ENCODE peak calls at places on chromosomes 4 and X, in five cellular contexts. One of them, this sample, is unnamed.

GRCh38 chr4:48654015-48654664 is 125.9 kb downstream of the FRYL start:
- DNase-seq in adipocyte: no peak
- DNase-seq in PC-3: no peak
- DNase-seq in ovary: no peak
- DNase-seq in transverse colon: no peak
- DNase-seq in this sample: no peak

GRCh38 chr4:92091335-92091734 is 212.4 kb upstream of the GRID2 start:
- DNase-seq in transverse colon: no peak
- DNase-seq in adipocyte: no peak
- DNase-seq in ovary: no peak
- DNase-seq in PC-3: peak; percentile 6
- DNase-seq in this sample: no peak

GRCh38 chrX:65859299-65859698 is 180.6 kb downstream of the VSIG4 start:
- DNase-seq in transverse colon: no peak
- DNase-seq in ovary: no peak
- DNase-seq in adipocyte: no peak
- DNase-seq in PC-3: no peak
- DNase-seq in this sample: no peak

GRCh38 chr4:145781306-145781705 is 101.4 kb downstream of the C4orf51 start:
- DNase-seq in transverse colon: no peak
- DNase-seq in PC-3: peak; percentile 27
- DNase-seq in ovary: no peak
- DNase-seq in adipocyte: no peak
- DNase-seq in this sample: no peak

GRCh38 chr4:143773998-143774898 is 73.8 kb upstream of the FREM3 start:
- DNase-seq in ovary: no peak
- DNase-seq in adipocyte: peak; percentile 78
- DNase-seq in PC-3: peak; percentile 78
- DNase-seq in transverse colon: peak; percentile 38
- DNase-seq in this sample: no peak

GRCh38 chrX:40099046-40099968 is 1.5 kb upstream of the BCOR start:
- DNase-seq in ovary: no peak
- DNase-seq in adipocyte: peak; percentile 57
- DNase-seq in transverse colon: peak; percentile 66
- DNase-seq in PC-3: no peak
- DNase-seq in this sample: no peak

GRCh38 chr4:15907430-15907829 is 31.1 kb downstream of the FGFBP1 start:
- DNase-seq in adipocyte: peak; percentile 35
- DNase-seq in PC-3: no peak
- DNase-seq in transverse colon: no peak
- DNase-seq in ovary: no peak
- DNase-seq in this sample: no peak

GRCh38 chrX:18377802-18378201 is 23.3 kb upstream of the SCML2 start:
- DNase-seq in transverse colon: peak; percentile 18
- DNase-seq in PC-3: peak; percentile 54
- DNase-seq in ovary: no peak
- DNase-seq in adipocyte: peak; percentile 40
- DNase-seq in this sample: no peak

GRCh38 chrX:140439455-140439854 is 65.4 kb downstream of the SOX3 start:
- DNase-seq in PC-3: peak; percentile 32
- DNase-seq in ovary: no peak
- DNase-seq in transverse colon: no peak
- DNase-seq in adipocyte: no peak
- DNase-seq in this sample: no peak

GRCh38 chr4:55340246-55340645 is 5.8 kb upstream of the SRD5A3 start:
- DNase-seq in PC-3: no peak
- DNase-seq in ovary: no peak
- DNase-seq in transverse colon: no peak
- DNase-seq in adipocyte: no peak
- DNase-seq in this sample: no peak

GRCh38 chr4:79842162-79842561 is 230.9 kb downstream of the ANTXR2 start:
- DNase-seq in ovary: no peak
- DNase-seq in PC-3: no peak
- DNase-seq in transverse colon: no peak
- DNase-seq in adipocyte: no peak
- DNase-seq in this sample: no peak

GRCh38 chr4:128649575-128650205 is 159.8 kb upstream of the JADE1 start:
- DNase-seq in adipocyte: peak; percentile 29
- DNase-seq in PC-3: no peak
- DNase-seq in transverse colon: peak; percentile 33
- DNase-seq in ovary: no peak
- DNase-seq in this sample: no peak

GRCh38 chr4:81409836-81410235 is 61.9 kb downstream of the RASGEF1B start:
- DNase-seq in ovary: no peak
- DNase-seq in PC-3: no peak
- DNase-seq in adipocyte: no peak
- DNase-seq in transverse colon: no peak
- DNase-seq in this sample: no peak

GRCh38 chr4:56215901-56216300 is 171.4 kb downstream of the AASDH start:
- DNase-seq in transverse colon: peak; percentile 72
- DNase-seq in ovary: no peak
- DNase-seq in PC-3: peak; percentile 72
- DNase-seq in adipocyte: no peak
- DNase-seq in this sample: no peak

GRCh38 chr4:148164529-148164928 is 277.7 kb downstream of the NR3C2 start:
- DNase-seq in adipocyte: no peak
- DNase-seq in transverse colon: no peak
- DNase-seq in PC-3: no peak
- DNase-seq in ovary: no peak
- DNase-seq in this sample: no peak

GRCh38 chr4:148166132-148166531 is 276.1 kb downstream of the NR3C2 start:
- DNase-seq in PC-3: no peak
- DNase-seq in ovary: no peak
- DNase-seq in transverse colon: no peak
- DNase-seq in adipocyte: peak; percentile 75
- DNase-seq in this sample: no peak

GRCh38 chr4:148163011-148163410 is 279.2 kb downstream of the NR3C2 start:
- DNase-seq in ovary: no peak
- DNase-seq in transverse colon: no peak
- DNase-seq in PC-3: no peak
- DNase-seq in adipocyte: peak; percentile 11
- DNase-seq in this sample: no peak

GRCh38 chr4:148161601-148162000 is 280.6 kb downstream of the NR3C2 start:
- DNase-seq in ovary: no peak
- DNase-seq in PC-3: no peak
- DNase-seq in transverse colon: no peak
- DNase-seq in adipocyte: no peak
- DNase-seq in this sample: no peak

GRCh38 chr4:148162554-148162953 is 279.7 kb downstream of the NR3C2 start:
- DNase-seq in adipocyte: no peak
- DNase-seq in transverse colon: no peak
- DNase-seq in PC-3: no peak
- DNase-seq in ovary: no peak
- DNase-seq in this sample: no peak
- H3K9me3 ChIP-seq in adipocyte: no peaks in the 10 kb centered on the region
- H3K9me3 ChIP-seq in transverse colon: no peaks in the 10 kb centered on the region
- H3K9me3 ChIP-seq in PC-3: no peaks in the 10 kb centered on the region
- H3K9me3 ChIP-seq in ovary: no peaks in the 10 kb centered on the region
- H3K9me3 ChIP-seq in this sample: no peaks in the 10 kb centered on the region

DNA sequence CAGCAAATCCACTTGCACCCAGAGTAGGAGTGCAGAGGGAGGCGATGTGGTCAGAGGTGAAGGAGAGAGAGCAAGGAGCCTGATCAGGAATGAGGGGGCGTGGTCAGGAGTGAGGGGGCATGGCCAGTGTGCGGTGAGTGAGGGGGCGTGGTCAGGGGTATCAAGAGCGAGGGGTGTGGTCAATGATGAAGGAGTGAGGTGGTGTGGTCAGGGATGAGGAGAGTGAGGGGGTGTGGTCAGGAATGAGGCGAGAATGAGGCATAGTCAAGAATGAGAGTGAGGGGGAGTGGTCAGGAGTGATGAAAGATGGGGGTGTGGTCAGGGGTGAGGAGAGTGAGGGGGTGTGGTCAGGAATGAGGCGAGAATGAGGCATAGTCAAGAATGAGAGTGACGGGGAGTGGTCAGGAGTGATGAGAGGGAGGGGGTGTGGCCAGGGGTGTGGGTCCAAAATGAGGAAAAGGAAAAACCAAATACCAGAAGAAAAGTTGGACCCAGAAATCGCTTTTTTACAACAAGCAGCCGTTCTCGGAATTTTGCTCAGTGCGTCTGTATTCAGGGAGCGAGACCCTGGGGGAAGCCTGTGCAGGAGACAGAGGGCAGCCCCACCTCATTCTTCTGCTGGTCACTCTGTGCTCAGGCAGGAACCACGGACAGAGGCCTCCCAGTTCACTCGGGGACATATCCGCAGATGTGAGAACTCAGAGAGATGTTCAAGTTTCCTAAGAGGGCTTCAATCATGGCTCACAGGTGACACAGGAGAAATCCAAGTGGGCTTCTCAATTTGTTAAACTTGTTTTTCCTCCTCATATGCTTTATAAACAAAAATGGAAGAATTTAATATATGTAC is 47.5 kb downstream of the MAGEA1 start:
- DNase-seq in PC-3: peak; percentile 67
- DNase-seq in transverse colon: no peak
- DNase-seq in ovary: peak; percentile 44
- DNase-seq in adipocyte: peak; percentile 12
- DNase-seq in this sample: peak; percentile 2
- H3K4me3 ChIP-seq in PC-3: no peak overlapping the region
- H3K4me3 ChIP-seq in transverse colon: no peak overlapping the region
- H3K4me3 ChIP-seq in ovary: no peak overlapping the region
- H3K4me3 ChIP-seq in adipocyte: peak overlapping the region; percentile 42
- H3K4me3 ChIP-seq in this sample: no peak overlapping the region

GRCh38 chr4:122776916-122777315 is 44.4 kb downstream of the BBS12 start:
- DNase-seq in adipocyte: peak; percentile 55
- DNase-seq in transverse colon: peak; percentile 65
- DNase-seq in ovary: no peak
- DNase-seq in PC-3: no peak
- DNase-seq in this sample: no peak

GRCh38 chr4:122773021-122773420 is 40.5 kb downstream of the BBS12 start:
- DNase-seq in PC-3: no peak
- DNase-seq in ovary: no peak
- DNase-seq in adipocyte: no peak
- DNase-seq in transverse colon: no peak
- DNase-seq in this sample: no peak

GRCh38 chr4:122775039-122775438 is 42.5 kb downstream of the BBS12 start:
- DNase-seq in PC-3: no peak
- DNase-seq in ovary: no peak
- DNase-seq in adipocyte: no peak
- DNase-seq in transverse colon: no peak
- DNase-seq in this sample: no peak

GRCh38 chr4:122775987-122776836 is 43.7 kb downstream of the BBS12 start:
- DNase-seq in ovary: no peak
- DNase-seq in PC-3: no peak
- DNase-seq in transverse colon: no peak
- DNase-seq in adipocyte: no peak
- DNase-seq in this sample: no peak

GRCh38 chr4:122777846-122778501 is 45.5 kb downstream of the BBS12 start:
- DNase-seq in transverse colon: no peak
- DNase-seq in PC-3: peak; percentile 41
- DNase-seq in adipocyte: peak; percentile 92
- DNase-seq in ovary: no peak
- DNase-seq in this sample: no peak
- H3K9me3 ChIP-seq in transverse colon: no peaks in the 10 kb centered on the region
- H3K9me3 ChIP-seq in PC-3: no peaks in the 10 kb centered on the region
- H3K9me3 ChIP-seq in adipocyte: no peaks in the 10 kb centered on the region
- H3K9me3 ChIP-seq in ovary: no peaks in the 10 kb centered on the region
- H3K9me3 ChIP-seq in this sample: no peaks in the 10 kb centered on the region

DNA sequence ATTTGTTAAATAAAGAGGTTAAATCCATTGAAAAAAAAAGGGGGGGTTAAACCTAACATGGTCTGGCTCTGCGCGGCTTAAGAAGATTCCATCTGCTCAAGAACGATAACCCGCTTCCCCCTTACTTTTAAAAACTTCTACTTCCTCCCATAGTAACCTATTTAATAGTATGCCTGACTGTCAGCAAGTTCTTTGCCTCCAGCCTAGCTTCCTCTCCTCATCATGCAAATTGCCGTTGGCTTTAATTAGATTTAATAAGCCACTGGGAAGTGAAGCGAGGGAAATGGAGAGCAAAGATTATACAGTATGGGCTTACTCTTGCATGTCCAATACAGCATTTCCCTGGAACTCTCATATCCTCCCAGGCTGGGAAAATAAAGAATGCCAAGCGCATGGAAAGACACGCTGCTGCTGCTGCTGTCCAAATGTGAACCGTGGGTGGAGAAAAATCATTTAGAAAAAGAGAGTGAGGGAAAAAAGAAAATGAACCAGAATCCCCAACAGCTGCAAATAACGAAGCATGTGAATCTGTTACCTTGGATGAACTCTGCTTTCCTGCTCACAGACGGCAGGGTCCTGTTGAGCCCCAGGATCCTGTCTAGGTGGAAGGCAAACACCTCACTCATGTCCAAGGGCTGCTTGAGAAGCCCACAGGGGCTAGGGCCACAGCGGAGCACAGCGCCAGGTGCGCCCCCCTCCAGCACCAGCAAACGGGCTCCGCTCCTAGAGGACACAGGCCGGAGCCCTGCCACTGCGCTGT is 2.7 kb downstream of the GASK1B start:
- DNase-seq in adipocyte: no peak
- DNase-seq in PC-3: no peak
- DNase-seq in transverse colon: no peak
- DNase-seq in ovary: no peak
- DNase-seq in this sample: no peak
- H3K4me3 ChIP-seq in adipocyte: peak overlapping the region; percentile 90
- H3K4me3 ChIP-seq in PC-3: peak overlapping the region; percentile 66
- H3K4me3 ChIP-seq in transverse colon: peak overlapping the region; percentile 33
- H3K4me3 ChIP-seq in ovary: peak overlapping the region; percentile 61
- H3K4me3 ChIP-seq in this sample: peak overlapping the region; percentile 84

GRCh38 chrX:30794497-30794896 is 94.6 kb downstream of the TAB3 start:
- DNase-seq in PC-3: no peak
- DNase-seq in transverse colon: no peak
- DNase-seq in ovary: no peak
- DNase-seq in adipocyte: no peak
- DNase-seq in this sample: no peak
- H3K9me3 ChIP-seq in PC-3: no peaks in the 10 kb centered on the region
- H3K9me3 ChIP-seq in transverse colon: no peaks in the 10 kb centered on the region
- H3K9me3 ChIP-seq in ovary: no peaks in the 10 kb centered on the region
- H3K9me3 ChIP-seq in adipocyte: peaks cover 13% of the 10 kb centered on the region
- H3K9me3 ChIP-seq in this sample: no peaks in the 10 kb centered on the region

This sample was measured in thoracic aorta.